ENCODE peak calls at places on chromosomes 13 and 19, in six cellular contexts. N is GM12892, A is K562, X is HepG2, J is H1, V is GM12878. E is an unnamed sample.

GRCh38 chr13:19632915-19633339 is 532 bp upstream of the MPHOSPH8 start:
- DNase-seq in N (no peak), A (no peak), X (no peak), J (no peak), V (no peak), E (no peak)

GRCh38 chr19:50025794-50026549 is at the start of gene ZNF473:
- DNase-seq in N (peak), A (peak), X (peak), J (peak), V (no peak), E (peak)

GRCh38 chr19:4352701-4353121 is 9.3 kb downstream of the MPND start:
- DNase-seq in N (peak), A (peak), X (peak), J (peak), V (no peak), E (no peak)

GRCh38 chr13:112966776-112967175 is 2.2 kb upstream of the MCF2L start:
- DNase-seq in N (no peak), A (no peak), X (no peak), J (no peak), V (no peak), E (no peak)

GRCh38 chr13:34162545-34162936 is 344.6 kb downstream of the RFC3 start:
- DNase-seq in N (no peak), A (no peak), X (no peak), J (no peak), V (no peak), E (no peak)

GRCh38 chr13:114127473-114128347 is 4.7 kb downstream of the RASA3 start:
- DNase-seq in N (no peak), A (no peak), X (no peak), J (no peak), V (no peak), E (no peak)

GRCh38 chr19:11699931-11700794 is 38.6 kb downstream of the ZNF823 start:
- DNase-seq in N (no peak), A (peak), X (peak), J (no peak), V (no peak), E (no peak)

GRCh38 chr13:46721054-46721453 is 75.9 kb downstream of the ESD start:
- DNase-seq in N (no peak), A (peak), X (peak), J (no peak), V (no peak), E (no peak)

GRCh38 chr19:34480491-34480890 is 1.1 kb upstream of the WTIP start:
- DNase-seq in N (no peak), A (no peak), X (no peak), J (peak), V (no peak), E (no peak)

GRCh38 chr13:62250501-62251175 is 835.0 kb upstream of the PCDH20 start:
- DNase-seq in N (no peak), A (no peak), X (no peak), J (no peak), V (no peak), E (no peak)

GRCh38 chr13:102870677-102871415 is 25.0 kb downstream of the ERCC5 start:
- DNase-seq in N (peak), A (peak), X (peak), J (peak), V (no peak), E (peak)

GRCh38 chr19:49492573-49493411 is 3.4 kb upstream of the RPS11 start:
- DNase-seq in N (no peak), A (peak), X (peak), J (peak), V (no peak), E (no peak)

GRCh38 chr13:30108913-30109237 is 198.5 kb downstream of the KATNAL1 start:
- DNase-seq in N (no peak), A (no peak), X (peak), J (no peak), V (no peak), E (no peak)

GRCh38 chr13:78121459-78122348 is 203.1 kb upstream of the EDNRB start:
- DNase-seq in N (no peak), A (peak), X (peak), J (peak), V (peak), E (no peak)

GRCh38 chr19:23957660-23958281 is 43.1 kb downstream of the ZNF726 start:
- DNase-seq in N (no peak), A (no peak), X (no peak), J (no peak), V (no peak), E (no peak)

GRCh38 chr19:30473334-30473867 is 101.2 kb downstream of the ZNF536 start:
- DNase-seq in N (no peak), A (no peak), X (no peak), J (no peak), V (no peak), E (no peak)

GRCh38 chr13:31380728-31381127 is 181.0 kb downstream of the B3GLCT start:
- DNase-seq in N (no peak), A (no peak), X (no peak), J (no peak), V (no peak), E (no peak)

GRCh38 chr13:35784286-35784951 is 307.9 kb upstream of the MAB21L1 start:
- DNase-seq in N (no peak), A (no peak), X (peak), J (no peak), V (no peak), E (no peak)

GRCh38 chr13:99371956-99372355 is 64.8 kb upstream of the GPR183 start:
- DNase-seq in N (no peak), A (no peak), X (no peak), J (no peak), V (no peak), E (no peak)

GRCh38 chr19:4051175-4052101 is 15.3 kb downstream of the ZBTB7A start:
- DNase-seq in N (no peak), A (no peak), X (peak), J (no peak), V (no peak), E (no peak)

GRCh38 chr19:19627716-19628498 is at the start of gene LPAR2:
- DNase-seq in N (peak), A (no peak), X (no peak), J (peak), V (no peak), E (peak)

GRCh38 chr13:24207841-24208240 is 47.3 kb downstream of the SPATA13 start:
- DNase-seq in N (no peak), A (no peak), X (no peak), J (no peak), V (no peak), E (no peak)

GRCh38 chr19:4987286-4987685 is 18.4 kb downstream of the KDM4B start:
- DNase-seq in N (no peak), A (no peak), X (no peak), J (no peak), V (no peak), E (no peak)

GRCh38 chr13:23567792-23568480 is 2.3 kb upstream of the TNFRSF19 start:
- DNase-seq in N (no peak), A (no peak), X (peak), J (no peak), V (no peak), E (no peak)

GRCh38 chr13:50082426-50083283 is 67.4 kb downstream of the KCNRG start:
- DNase-seq in N (peak), A (peak), X (peak), J (peak), V (peak), E (peak)

GRCh38 chr13:46140044-46140443 is 35.2 kb upstream of the CPB2 start:
- DNase-seq in N (no peak), A (no peak), X (no peak), J (no peak), V (no peak), E (no peak)

GRCh38 chr19:43595605-43595998 is 332 bp downstream of the IRGQ start:
- DNase-seq in N (no peak), A (no peak), X (no peak), J (peak), V (no peak), E (no peak)

GRCh38 chr13:49967456-49967855 is 29.4 kb upstream of the TRIM13 start:
- DNase-seq in N (no peak), A (no peak), X (no peak), J (no peak), V (no peak), E (no peak)

GRCh38 chr13:99028890-99029289 is 51.0 kb upstream of the DOCK9 start:
- DNase-seq in N (no peak), A (peak), X (no peak), J (peak), V (no peak), E (no peak)

GRCh38 chr13:30600470-30600869 is 17.2 kb upstream of the USPL1 start:
- DNase-seq in N (no peak), A (no peak), X (no peak), J (no peak), V (no peak), E (no peak)

GRCh38 chr13:46509981-46510380 is 43.0 kb upstream of the LRCH1 start:
- DNase-seq in N (no peak), A (no peak), X (no peak), J (no peak), V (no peak), E (no peak)

DNA sequence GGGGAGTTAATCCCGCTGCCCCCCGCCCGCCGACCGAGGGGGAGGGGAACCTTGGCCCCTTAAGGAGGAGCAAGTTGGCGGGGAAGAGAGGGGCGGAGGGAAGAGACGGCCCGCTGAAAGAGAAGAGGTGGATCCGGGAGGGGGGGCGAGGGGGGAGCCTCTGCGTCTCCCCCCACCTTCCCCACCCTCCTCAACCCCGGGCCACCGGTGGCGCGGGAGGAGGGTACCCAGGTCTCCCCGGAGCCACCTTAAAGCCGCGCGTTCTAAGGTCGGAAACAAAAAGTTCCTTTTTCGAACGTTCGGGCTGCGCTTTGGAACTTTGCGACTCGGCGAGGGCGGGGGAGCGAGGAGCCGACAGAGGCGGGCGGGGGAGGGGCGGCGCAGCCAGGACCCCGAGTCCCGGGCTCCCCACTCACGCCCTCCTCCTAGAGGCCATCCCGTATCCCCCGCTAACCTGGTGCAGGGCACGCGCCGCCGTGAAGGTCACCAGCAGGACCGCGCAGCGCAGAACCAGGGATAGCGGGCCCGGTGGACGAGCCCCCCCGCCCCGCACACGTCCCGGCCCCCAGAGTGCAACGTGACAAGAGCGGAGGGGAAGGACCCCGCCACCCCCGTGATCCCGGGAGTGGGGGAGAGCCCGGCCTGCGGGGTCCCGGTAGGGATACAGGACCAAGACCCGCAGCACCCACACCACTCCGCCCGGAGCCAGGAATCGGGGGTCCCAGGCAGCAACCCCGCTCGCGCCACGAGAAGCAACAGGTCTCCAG is 662 bp downstream of the ERF start:
- DNase-seq in N (peak), A (peak), X (peak), J (peak), V (no peak), E (peak)
- TF ChIP-seq POLR2A in N (no peak), A (peak), X (peak), J (peak), V (no peak), E (no peak)

GRCh38 chr19:17967258-17968051 is 548 bp downstream of the KCNN1 start:
- DNase-seq in N (no peak), A (no peak), X (no peak), J (peak), V (no peak), E (no peak)

GRCh38 chr19:17968376-17968775 is 1.5 kb downstream of the KCNN1 start:
- DNase-seq in N (no peak), A (no peak), X (no peak), J (no peak), V (no peak), E (no peak)

GRCh38 chr19:17965370-17966114 is 1.4 kb upstream of the KCNN1 start:
- DNase-seq in N (no peak), A (no peak), X (no peak), J (no peak), V (no peak), E (no peak)

GRCh38 chr19:17966115-17966455 is 822 bp upstream of the KCNN1 start:
- DNase-seq in N (no peak), A (no peak), X (no peak), J (no peak), V (no peak), E (no peak)

DNA sequence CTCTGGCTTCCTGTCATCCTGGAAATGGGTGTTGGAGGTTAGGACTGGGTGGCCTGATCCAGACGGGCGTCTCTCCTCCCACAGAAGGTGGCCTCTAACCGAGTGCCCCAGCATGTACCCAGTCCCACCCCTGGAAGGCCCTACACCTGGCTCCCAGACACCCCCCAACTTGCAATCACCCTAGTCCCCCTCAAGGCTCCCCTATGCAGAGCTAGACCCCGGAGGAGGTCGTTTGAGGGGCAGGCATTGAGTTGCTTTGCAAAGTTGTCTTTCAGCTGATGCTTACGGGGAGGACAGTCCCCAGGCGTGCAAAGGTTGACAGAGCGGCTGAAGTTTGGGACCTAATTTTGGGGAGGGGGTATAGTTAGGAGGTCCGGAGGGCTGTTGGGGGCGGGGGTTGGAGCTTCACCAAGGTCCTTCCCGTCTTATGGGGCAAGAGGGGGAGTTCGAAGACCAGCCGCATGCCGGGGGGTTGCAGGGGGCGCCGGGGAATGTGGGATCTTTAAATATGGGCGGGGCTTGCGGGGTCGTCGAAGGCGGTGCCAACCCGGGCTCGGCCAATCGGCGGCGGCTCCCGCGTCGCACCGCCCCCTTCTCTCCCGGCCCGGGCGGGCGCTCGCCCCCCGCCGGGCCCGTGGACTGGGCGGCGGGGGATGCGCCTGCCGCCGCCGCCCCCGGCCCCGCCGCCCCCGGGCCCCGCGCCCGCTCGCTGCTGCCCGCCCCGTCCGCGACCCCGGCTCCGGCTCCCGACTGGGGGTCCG is at the start of gene KCNN1:
- DNase-seq in N (no peak), A (peak), X (no peak), J (peak), V (no peak), E (no peak)
- TF ChIP-seq TAF1 in N (no peak), A (no peak), X (no peak), J (no peak), V (no peak), E (no peak)

DNA sequence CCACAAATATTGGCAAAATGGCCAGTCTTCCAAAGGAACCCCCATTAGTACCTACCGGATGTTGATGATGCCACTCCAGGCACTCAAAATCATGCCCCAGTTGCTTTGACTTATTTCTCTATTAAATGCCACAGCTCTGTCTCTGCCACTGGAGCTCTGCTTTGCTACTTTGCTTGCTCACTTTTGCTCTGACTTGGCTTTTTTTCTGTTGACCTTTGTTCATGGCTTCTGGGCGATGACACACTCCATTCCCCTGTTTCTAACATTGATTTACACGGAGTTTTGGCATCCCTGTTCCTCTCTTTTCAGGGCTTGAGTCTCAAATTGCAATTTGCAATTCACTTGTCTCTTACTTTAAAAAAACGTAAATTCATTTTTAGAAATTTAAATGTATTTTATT is 217.1 kb upstream of the SPRY2 start:
- DNase-seq in N (no peak), A (peak), X (no peak), J (no peak), V (no peak), E (no peak)
- TF ChIP-seq POLR2A in N (no peak), A (no peak), X (no peak), J (no peak), V (no peak), E (no peak)

GRCh38 chr13:21005193-21005592 is 56.2 kb downstream of the LATS2 start:
- DNase-seq in N (no peak), A (no peak), X (no peak), J (no peak), V (no peak), E (no peak)
- TF ChIP-seq TAF1 in N (no peak), A (no peak), X (no peak), J (no peak), V (no peak), E (no peak)

GRCh38 chr13:41008349-41008980 is 10.7 kb downstream of the ELF1 start:
- DNase-seq in N (no peak), A (no peak), X (peak), J (no peak), V (no peak), E (no peak)

GRCh38 chr13:41006296-41006695 is 12.8 kb downstream of the ELF1 start:
- DNase-seq in N (no peak), A (peak), X (no peak), J (no peak), V (no peak), E (no peak)

GRCh38 chr13:41007359-41008118 is 11.6 kb downstream of the ELF1 start:
- DNase-seq in N (no peak), A (peak), X (peak), J (no peak), V (no peak), E (no peak)

GRCh38 chr13:41005709-41006108 is 13.4 kb downstream of the ELF1 start:
- DNase-seq in N (no peak), A (no peak), X (no peak), J (no peak), V (no peak), E (no peak)

GRCh38 chr13:41006951-41007350 is 12.2 kb downstream of the ELF1 start:
- DNase-seq in N (no peak), A (peak), X (no peak), J (no peak), V (no peak), E (no peak)
- TF ChIP-seq POLR2A in N (peak), A (no peak), X (no peak), J (no peak), V (no peak), E (no peak)

GRCh38 chr13:39779337-39780270 is 124.1 kb downstream of the COG6 start:
- DNase-seq in N (no peak), A (no peak), X (no peak), J (no peak), V (no peak), E (no peak)
- TF ChIP-seq TAF1 in N (no peak), A (no peak), X (no peak), J (no peak), V (no peak), E (no peak)

E was measured in GM12891.